ENCODE peak calls at places on chromosomes 1 and 21, in five cellular contexts. P is AG09309; E is left lobe of liver; O is effector memory CD8-positive, alpha-beta T cell; T is GM03348. M is an unnamed sample.

GRCh38 chr1:51581286-51581685 is 35.6 kb upstream of the OSBPL9 start:
- DNase-seq in O (no peak), E (no peak), T (no peak), P (no peak), M (no peak)

GRCh38 chr21:41884501-41885030 is 5.4 kb upstream of the PRDM15 start:
- DNase-seq in O (no peak), T (no peak), P (no peak), E (no peak), M (no peak)

GRCh38 chr1:73472810-73473209 is 725.2 kb downstream of the LRRIQ3 start:
- DNase-seq in P (no peak), T (no peak), E (no peak), O (no peak), M (no peak)

GRCh38 chr1:58895082-58895481 is 111.2 kb upstream of the JUN start:
- DNase-seq in T (no peak), E (no peak), O (no peak), P (no peak), M (no peak)

GRCh38 chr1:29703596-29703995 is 467.3 kb downstream of the PTPRU start:
- DNase-seq in E (no peak), T (peak; percentile 88), P (no peak), O (no peak), M (peak; percentile 59)

GRCh38 chr1:39434797-39435395 is 56.5 kb upstream of the BMP8A start:
- DNase-seq in T (no peak), P (no peak), E (no peak), O (no peak), M (no peak)

GRCh38 chr1:20540281-20540680 is 12.1 kb upstream of the FAM43B start:
- DNase-seq in P (no peak), T (no peak), E (no peak), O (no peak), M (peak; percentile 33)

GRCh38 chr1:234836045-234836681 is 226.2 kb upstream of the IRF2BP2 start:
- DNase-seq in T (no peak), O (no peak), P (no peak), E (no peak), M (no peak)

GRCh38 chr21:45384656-45385548 is 20.1 kb upstream of the COL18A1 start:
- DNase-seq in E (no peak), O (no peak), P (no peak), T (no peak), M (no peak)

GRCh38 chr1:227891955-227892871 is 55.5 kb downstream of the WNT9A start:
- DNase-seq in O (no peak), P (no peak), T (no peak), E (peak; percentile 37), M (no peak)

GRCh38 chr1:113982955-113983742 is 3.9 kb downstream of the OLFML3 start:
- DNase-seq in E (no peak), O (no peak), T (no peak), P (no peak), M (no peak)

GRCh38 chr1:63773815-63774616 is at the start of gene ROR1:
- DNase-seq in E (peak; percentile 74), T (peak; percentile 95), O (no peak), P (no peak), M (peak; percentile 77)

GRCh38 chr1:201214461-201214860 is 23.8 kb downstream of the IGFN1 start:
- DNase-seq in T (no peak), O (no peak), P (no peak), E (no peak), M (no peak)

GRCh38 chr1:86912501-86912900 is 1.4 kb downstream of the SELENOF start:
- DNase-seq in E (no peak), P (no peak), O (no peak), T (peak; percentile 15), M (no peak)

GRCh38 chr1:60942896-60943633 is 139.3 kb upstream of the NFIA start:
- DNase-seq in P (no peak), E (no peak), O (no peak), T (no peak), M (no peak)

GRCh38 chr21:35020446-35020845 is 28.7 kb downstream of the RUNX1 start:
- DNase-seq in P (no peak), E (no peak), O (no peak), T (no peak), M (no peak)

GRCh38 chr1:110879758-110880606 is 7.0 kb downstream of the CD53 start:
- DNase-seq in P (no peak), T (no peak), O (peak; percentile 45), E (no peak), M (no peak)

GRCh38 chr1:37498872-37499617 is 15.5 kb downstream of the MEAF6 start:
- DNase-seq in E (peak; percentile 57), P (no peak), T (peak; percentile 38), O (no peak), M (peak; percentile 55)

GRCh38 chr1:17156108-17156507 is 36.9 kb upstream of the PADI2 start:
- DNase-seq in E (no peak), P (no peak), O (no peak), T (no peak), M (peak; percentile 20)

M was measured in AG10803.